ENCODE peak calls at places on chromosomes 7 and 10, in four cellular contexts. One of them, this sample, is unnamed. For H3K9me3, the result is how much of the 10 kb centered on the place peaks cover.

GRCh38 chr10:95431900-95432342 is 129.2 kb downstream of the SORBS1 start:
- DNase-seq in adrenal gland: no peak
- DNase-seq in esophagus squamous epithelium: no peak
- DNase-seq in CD8-positive, alpha-beta T cell: no peak
- DNase-seq in this sample: no peak

GRCh38 chr7:17298840-17299476 is 506 bp downstream of the AHR start:
- DNase-seq in adrenal gland: peak
- DNase-seq in esophagus squamous epithelium: no peak
- DNase-seq in CD8-positive, alpha-beta T cell: peak
- DNase-seq in this sample: peak

GRCh38 chr7:25842201-25842726 is 309.7 kb upstream of the NFE2L3 start:
- DNase-seq in adrenal gland: no peak
- DNase-seq in esophagus squamous epithelium: no peak
- DNase-seq in CD8-positive, alpha-beta T cell: no peak
- DNase-seq in this sample: no peak

GRCh38 chr7:85719981-85720963 is 533.4 kb upstream of the SEMA3D start:
- DNase-seq in adrenal gland: no peak
- DNase-seq in esophagus squamous epithelium: no peak
- DNase-seq in CD8-positive, alpha-beta T cell: no peak
- DNase-seq in this sample: no peak

GRCh38 chr7:79055722-79056415 is 397.6 kb downstream of the MAGI2 start:
- DNase-seq in adrenal gland: peak
- DNase-seq in esophagus squamous epithelium: no peak
- DNase-seq in CD8-positive, alpha-beta T cell: no peak
- DNase-seq in this sample: no peak

GRCh38 chr10:17963431-17963830 is 11.7 kb downstream of the SLC39A12 start:
- DNase-seq in adrenal gland: no peak
- DNase-seq in esophagus squamous epithelium: no peak
- DNase-seq in CD8-positive, alpha-beta T cell: no peak
- DNase-seq in this sample: no peak

GRCh38 chr7:22485189-22485588 is 14.8 kb downstream of the STEAP1B start:
- DNase-seq in adrenal gland: no peak
- DNase-seq in esophagus squamous epithelium: no peak
- DNase-seq in CD8-positive, alpha-beta T cell: no peak
- DNase-seq in this sample: no peak

GRCh38 chr7:79176859-79177477 is 276.5 kb downstream of the MAGI2 start:
- DNase-seq in adrenal gland: peak
- DNase-seq in esophagus squamous epithelium: no peak
- DNase-seq in CD8-positive, alpha-beta T cell: no peak
- DNase-seq in this sample: no peak

GRCh38 chr7:12719141-12719919 is 31.9 kb downstream of the ARL4A start:
- DNase-seq in adrenal gland: no peak
- DNase-seq in esophagus squamous epithelium: no peak
- DNase-seq in CD8-positive, alpha-beta T cell: no peak
- DNase-seq in this sample: peak

GRCh38 chr7:81331061-81332018 is 412.5 kb upstream of the SEMA3C start:
- DNase-seq in adrenal gland: no peak
- DNase-seq in esophagus squamous epithelium: no peak
- DNase-seq in CD8-positive, alpha-beta T cell: no peak
- DNase-seq in this sample: no peak

GRCh38 chr10:5533098-5533731 is 8.5 kb downstream of the CALML3 start:
- DNase-seq in adrenal gland: no peak
- DNase-seq in esophagus squamous epithelium: no peak
- DNase-seq in CD8-positive, alpha-beta T cell: no peak
- DNase-seq in this sample: no peak

GRCh38 chr7:117698018-117698417 is 175.2 kb downstream of the CTTNBP2 start:
- DNase-seq in adrenal gland: no peak
- DNase-seq in esophagus squamous epithelium: no peak
- DNase-seq in CD8-positive, alpha-beta T cell: no peak
- DNase-seq in this sample: no peak

GRCh38 chr7:18700147-18700546 is 204.6 kb downstream of the HDAC9 start:
- DNase-seq in adrenal gland: no peak
- DNase-seq in esophagus squamous epithelium: no peak
- DNase-seq in CD8-positive, alpha-beta T cell: no peak
- DNase-seq in this sample: no peak

GRCh38 chr10:72353963-72354355 is 760 bp downstream of the DNAJB12 start:
- DNase-seq in adrenal gland: peak
- DNase-seq in esophagus squamous epithelium: no peak
- DNase-seq in CD8-positive, alpha-beta T cell: no peak
- DNase-seq in this sample: peak

GRCh38 chr10:11563936-11564335 is 47.5 kb downstream of the USP6NL start:
- DNase-seq in adrenal gland: no peak
- DNase-seq in esophagus squamous epithelium: no peak
- DNase-seq in CD8-positive, alpha-beta T cell: no peak
- DNase-seq in this sample: no peak

GRCh38 chr10:11295492-11295891 is 277.8 kb downstream of the CELF2 start:
- DNase-seq in adrenal gland: peak
- DNase-seq in esophagus squamous epithelium: no peak
- DNase-seq in CD8-positive, alpha-beta T cell: no peak
- DNase-seq in this sample: no peak

GRCh38 chr10:114905450-114905849 is 32.5 kb upstream of the TRUB1 start:
- DNase-seq in adrenal gland: no peak
- DNase-seq in esophagus squamous epithelium: no peak
- DNase-seq in CD8-positive, alpha-beta T cell: no peak
- DNase-seq in this sample: no peak

GRCh38 chr7:83947260-83947659 is 247.3 kb downstream of the SEMA3A start:
- DNase-seq in adrenal gland: no peak
- DNase-seq in esophagus squamous epithelium: no peak
- DNase-seq in CD8-positive, alpha-beta T cell: no peak
- DNase-seq in this sample: peak

GRCh38 chr7:4143511-4144160 is 538.5 kb upstream of the FOXK1 start:
- DNase-seq in adrenal gland: no peak
- DNase-seq in esophagus squamous epithelium: no peak
- DNase-seq in CD8-positive, alpha-beta T cell: no peak
- DNase-seq in this sample: no peak

GRCh38 chr7:75567948-75568595 is 76.0 kb downstream of the SPDYE5 start:
- DNase-seq in adrenal gland: no peak
- DNase-seq in esophagus squamous epithelium: no peak
- DNase-seq in CD8-positive, alpha-beta T cell: no peak
- DNase-seq in this sample: no peak

GRCh38 chr10:21171197-21171935 is 274.3 kb upstream of the NEBL start:
- DNase-seq in adrenal gland: no peak
- DNase-seq in esophagus squamous epithelium: no peak
- DNase-seq in CD8-positive, alpha-beta T cell: no peak
- DNase-seq in this sample: no peak

GRCh38 chr10:90806677-90807076 is 51.2 kb downstream of the HTR7 start:
- DNase-seq in adrenal gland: no peak
- DNase-seq in esophagus squamous epithelium: no peak
- DNase-seq in CD8-positive, alpha-beta T cell: no peak
- DNase-seq in this sample: no peak

GRCh38 chr10:77547651-77548050 is 90.0 kb downstream of the KCNMA1 start:
- DNase-seq in adrenal gland: no peak
- DNase-seq in esophagus squamous epithelium: no peak
- DNase-seq in CD8-positive, alpha-beta T cell: no peak
- DNase-seq in this sample: no peak

GRCh38 chr7:5005066-5005465 is 40.6 kb upstream of the RBAK start:
- DNase-seq in adrenal gland: no peak
- DNase-seq in esophagus squamous epithelium: no peak
- DNase-seq in CD8-positive, alpha-beta T cell: no peak
- DNase-seq in this sample: no peak

GRCh38 chr7:34104120-34104519 is 198.8 kb downstream of the BMPER start:
- DNase-seq in adrenal gland: no peak
- DNase-seq in esophagus squamous epithelium: no peak
- DNase-seq in CD8-positive, alpha-beta T cell: no peak
- DNase-seq in this sample: no peak

GRCh38 chr10:93452143-93452542 is 30.0 kb downstream of the MYOF start:
- DNase-seq in adrenal gland: no peak
- DNase-seq in esophagus squamous epithelium: no peak
- DNase-seq in CD8-positive, alpha-beta T cell: no peak
- DNase-seq in this sample: no peak

GRCh38 chr7:37251222-37251621 is 197.4 kb downstream of the ELMO1 start:
- DNase-seq in adrenal gland: no peak
- DNase-seq in esophagus squamous epithelium: no peak
- DNase-seq in CD8-positive, alpha-beta T cell: no peak
- DNase-seq in this sample: no peak

GRCh38 chr10:126907423-126907970 is 2.3 kb downstream of the DOCK1 start:
- DNase-seq in adrenal gland: no peak
- DNase-seq in esophagus squamous epithelium: no peak
- DNase-seq in CD8-positive, alpha-beta T cell: no peak
- DNase-seq in this sample: no peak

GRCh38 chr10:127534074-127534473 is 15.0 kb upstream of the NPS start:
- DNase-seq in adrenal gland: no peak
- DNase-seq in esophagus squamous epithelium: no peak
- DNase-seq in CD8-positive, alpha-beta T cell: no peak
- DNase-seq in this sample: no peak

GRCh38 chr10:22481687-22482539 is 136.6 kb downstream of the SPAG6 start:
- DNase-seq in adrenal gland: no peak
- DNase-seq in esophagus squamous epithelium: no peak
- DNase-seq in CD8-positive, alpha-beta T cell: no peak
- DNase-seq in this sample: peak

GRCh38 chr7:30706316-30706715 is 24.1 kb upstream of the CRHR2 start:
- DNase-seq in adrenal gland: no peak
- DNase-seq in esophagus squamous epithelium: no peak
- DNase-seq in CD8-positive, alpha-beta T cell: no peak
- DNase-seq in this sample: no peak

GRCh38 chr7:120869700-120870099 is 11.8 kb upstream of the TSPAN12 start:
- DNase-seq in adrenal gland: no peak
- DNase-seq in esophagus squamous epithelium: no peak
- DNase-seq in CD8-positive, alpha-beta T cell: no peak
- DNase-seq in this sample: no peak

GRCh38 chr7:39084344-39084743 is 106.6 kb downstream of the POU6F2 start:
- DNase-seq in adrenal gland: no peak
- DNase-seq in esophagus squamous epithelium: no peak
- DNase-seq in CD8-positive, alpha-beta T cell: no peak
- DNase-seq in this sample: no peak

GRCh38 chr7:39086638-39087360 is 109.1 kb downstream of the POU6F2 start:
- DNase-seq in adrenal gland: no peak
- DNase-seq in esophagus squamous epithelium: no peak
- DNase-seq in CD8-positive, alpha-beta T cell: no peak
- DNase-seq in this sample: no peak

GRCh38 chr7:39083781-39084180 is 106.1 kb downstream of the POU6F2 start:
- DNase-seq in adrenal gland: no peak
- DNase-seq in esophagus squamous epithelium: no peak
- DNase-seq in CD8-positive, alpha-beta T cell: no peak
- DNase-seq in this sample: no peak

GRCh38 chr7:39085590-39086049 is 107.9 kb downstream of the POU6F2 start:
- DNase-seq in adrenal gland: no peak
- DNase-seq in esophagus squamous epithelium: no peak
- DNase-seq in CD8-positive, alpha-beta T cell: no peak
- DNase-seq in this sample: no peak

GRCh38 chr7:39085189-39085588 is 107.5 kb downstream of the POU6F2 start:
- DNase-seq in adrenal gland: no peak
- DNase-seq in esophagus squamous epithelium: no peak
- DNase-seq in CD8-positive, alpha-beta T cell: no peak
- DNase-seq in this sample: no peak
- H3K4me3 ChIP-seq in adrenal gland: no peak
- H3K4me3 ChIP-seq in esophagus squamous epithelium: peak
- H3K4me3 ChIP-seq in CD8-positive, alpha-beta T cell: no peak
- H3K4me3 ChIP-seq in this sample: no peak

GRCh38 chr10:109261231-109261630 is 662.1 kb downstream of the XPNPEP1 start:
- DNase-seq in adrenal gland: no peak
- DNase-seq in esophagus squamous epithelium: no peak
- DNase-seq in CD8-positive, alpha-beta T cell: no peak
- DNase-seq in this sample: no peak

GRCh38 chr10:109259293-109259692 is 664.0 kb downstream of the XPNPEP1 start:
- DNase-seq in adrenal gland: no peak
- DNase-seq in esophagus squamous epithelium: no peak
- DNase-seq in CD8-positive, alpha-beta T cell: no peak
- DNase-seq in this sample: no peak

GRCh38 chr10:109264004-109264403 is 659.3 kb downstream of the XPNPEP1 start:
- DNase-seq in adrenal gland: no peak
- DNase-seq in esophagus squamous epithelium: no peak
- DNase-seq in CD8-positive, alpha-beta T cell: no peak
- DNase-seq in this sample: no peak
- H3K9me3 ChIP-seq in adrenal gland: under half
- H3K9me3 ChIP-seq in esophagus squamous epithelium: under half
- H3K9me3 ChIP-seq in CD8-positive, alpha-beta T cell: under half
- H3K9me3 ChIP-seq in this sample: under half

GRCh38 chr7:155951554-155952158 is 139.4 kb upstream of the SHH start:
- DNase-seq in adrenal gland: peak
- DNase-seq in esophagus squamous epithelium: no peak
- DNase-seq in CD8-positive, alpha-beta T cell: no peak
- DNase-seq in this sample: peak

GRCh38 chr7:155948845-155949244 is 136.6 kb upstream of the SHH start:
- DNase-seq in adrenal gland: no peak
- DNase-seq in esophagus squamous epithelium: no peak
- DNase-seq in CD8-positive, alpha-beta T cell: no peak
- DNase-seq in this sample: no peak

GRCh38 chr7:155953501-155953778 is 141.2 kb upstream of the SHH start:
- DNase-seq in adrenal gland: no peak
- DNase-seq in esophagus squamous epithelium: no peak
- DNase-seq in CD8-positive, alpha-beta T cell: no peak
- DNase-seq in this sample: no peak

GRCh38 chr7:155948423-155948822 is 136.2 kb upstream of the SHH start:
- DNase-seq in adrenal gland: no peak
- DNase-seq in esophagus squamous epithelium: no peak
- DNase-seq in CD8-positive, alpha-beta T cell: no peak
- DNase-seq in this sample: no peak

GRCh38 chr7:155950898-155951553 is 138.8 kb upstream of the SHH start:
- DNase-seq in adrenal gland: no peak
- DNase-seq in esophagus squamous epithelium: no peak
- DNase-seq in CD8-positive, alpha-beta T cell: no peak
- DNase-seq in this sample: no peak
- H3K4me3 ChIP-seq in adrenal gland: no peak
- H3K4me3 ChIP-seq in esophagus squamous epithelium: no peak
- H3K4me3 ChIP-seq in CD8-positive, alpha-beta T cell: no peak
- H3K4me3 ChIP-seq in this sample: no peak

GRCh38 chr7:158805414-158805813 is 23.9 kb downstream of the ESYT2 start:
- DNase-seq in adrenal gland: no peak
- DNase-seq in esophagus squamous epithelium: no peak
- DNase-seq in CD8-positive, alpha-beta T cell: no peak
- DNase-seq in this sample: no peak
- H3K9me3 ChIP-seq in adrenal gland: under half
- H3K9me3 ChIP-seq in esophagus squamous epithelium: under half
- H3K9me3 ChIP-seq in CD8-positive, alpha-beta T cell: under half
- H3K9me3 ChIP-seq in this sample: under half

GRCh38 chr7:24781106-24781505 is 23.8 kb upstream of the GSDME start:
- DNase-seq in adrenal gland: no peak
- DNase-seq in esophagus squamous epithelium: no peak
- DNase-seq in CD8-positive, alpha-beta T cell: no peak
- DNase-seq in this sample: no peak

GRCh38 chr7:24778543-24779282 is 21.4 kb upstream of the GSDME start:
- DNase-seq in adrenal gland: peak
- DNase-seq in esophagus squamous epithelium: no peak
- DNase-seq in CD8-positive, alpha-beta T cell: no peak
- DNase-seq in this sample: peak

GRCh38 chr7:24777811-24778210 is 20.5 kb upstream of the GSDME start:
- DNase-seq in adrenal gland: no peak
- DNase-seq in esophagus squamous epithelium: no peak
- DNase-seq in CD8-positive, alpha-beta T cell: no peak
- DNase-seq in this sample: no peak

GRCh38 chr7:24783731-24784130 is 26.5 kb upstream of the GSDME start:
- DNase-seq in adrenal gland: no peak
- DNase-seq in esophagus squamous epithelium: no peak
- DNase-seq in CD8-positive, alpha-beta T cell: no peak
- DNase-seq in this sample: no peak

DNA sequence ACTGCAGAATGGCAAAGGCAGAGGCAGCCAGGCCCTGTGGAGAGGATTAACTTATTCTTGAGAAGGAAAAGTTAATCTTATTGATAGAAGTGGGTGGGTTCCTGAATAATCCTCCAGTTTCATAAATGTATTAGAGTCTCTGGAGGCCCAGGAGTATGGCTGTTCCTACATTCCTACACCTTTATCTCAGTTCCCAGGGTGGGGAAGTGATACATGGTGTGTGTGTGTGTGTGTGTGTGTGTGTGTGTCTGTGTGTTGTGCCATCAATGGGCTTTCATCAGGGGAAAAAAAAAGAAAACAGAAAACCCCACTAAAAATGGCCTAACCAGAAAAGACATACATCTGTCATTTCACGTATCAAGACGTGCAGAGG is 22.0 kb upstream of the GSDME start:
- DNase-seq in adrenal gland: no peak
- DNase-seq in esophagus squamous epithelium: no peak
- DNase-seq in CD8-positive, alpha-beta T cell: no peak
- DNase-seq in this sample: no peak
- H3K4me3 ChIP-seq in adrenal gland: no peak
- H3K4me3 ChIP-seq in esophagus squamous epithelium: no peak
- H3K4me3 ChIP-seq in CD8-positive, alpha-beta T cell: no peak
- H3K4me3 ChIP-seq in this sample: no peak

This sample was measured in MG63.